ENCODE peak calls at places on chromosomes 11 and 22, in five cellular contexts. Z is endothelial cell; J is AG10803; X is psoas muscle; Y is CD4-positive, alpha-beta T cell. Q is an unnamed sample.

GRCh38 chr11:95877288-95877687 is 46.6 kb downstream of the MTMR2 start:
- DNase-seq in Z (no peak), J (peak; percentile 99), X (no peak), Y (no peak), Q (no peak)

GRCh38 chr11:62883677-62884076 is 3.0 kb downstream of the SLC3A2 start:
- DNase-seq in Z (no peak), J (no peak), X (no peak), Y (no peak), Q (no peak)

GRCh38 chr22:20131593-20131855 is at the start of gene ZDHHC8:
- DNase-seq in Z (peak; percentile 22), J (peak; percentile 21), X (no peak), Y (no peak), Q (no peak)

GRCh38 chr11:95089620-95090542 is at the start of gene ENDOD1:
- DNase-seq in Z (peak; percentile 77), J (peak; percentile 83), X (peak; percentile 92), Y (peak; percentile 76), Q (peak; percentile 70)

GRCh38 chr11:103798029-103798428 is 238.4 kb upstream of the DDI1 start:
- DNase-seq in Z (no peak), J (peak; percentile 94), X (no peak), Y (no peak), Q (no peak)

GRCh38 chr11:78097666-78098385 is 18.2 kb upstream of the NDUFC2 start:
- DNase-seq in Z (no peak), J (no peak), X (no peak), Y (no peak), Q (no peak)

GRCh38 chr22:49967333-49968241 is 7.0 kb downstream of the PIM3 start:
- DNase-seq in Z (peak; percentile 11), J (peak; percentile 10), X (peak; percentile 93), Y (no peak), Q (no peak)

GRCh38 chr11:116692318-116693106 is 80.3 kb downstream of the BUD13 start:
- DNase-seq in Z (no peak), J (no peak), X (no peak), Y (no peak), Q (no peak)

GRCh38 chr22:38697055-38697980 is 3.4 kb downstream of the JOSD1 start:
- DNase-seq in Z (no peak), J (peak; percentile 47), X (no peak), Y (no peak), Q (no peak)

GRCh38 chr22:43923191-43923590 is 414 bp upstream of the PNPLA3 start:
- DNase-seq in Z (no peak), J (no peak), X (no peak), Y (no peak), Q (no peak)

GRCh38 chr22:49793296-49793695 is 34.4 kb downstream of the BRD1 start:
- DNase-seq in Z (no peak), J (no peak), X (no peak), Y (no peak), Q (no peak)

GRCh38 chr11:126768702-126769101 is 231.9 kb downstream of the KIRREL3 start:
- DNase-seq in Z (no peak), J (no peak), X (no peak), Y (no peak), Q (no peak)

GRCh38 chr11:126765196-126765595 is 235.4 kb downstream of the KIRREL3 start:
- DNase-seq in Z (no peak), J (no peak), X (no peak), Y (no peak), Q (no peak)

GRCh38 chr11:126772267-126772666 is 228.3 kb downstream of the KIRREL3 start:
- DNase-seq in Z (no peak), J (no peak), X (no peak), Y (no peak), Q (no peak)

GRCh38 chr11:126764221-126764620 is 236.3 kb downstream of the KIRREL3 start:
- DNase-seq in Z (no peak), J (peak; percentile 29), X (no peak), Y (no peak), Q (no peak)

DNA sequence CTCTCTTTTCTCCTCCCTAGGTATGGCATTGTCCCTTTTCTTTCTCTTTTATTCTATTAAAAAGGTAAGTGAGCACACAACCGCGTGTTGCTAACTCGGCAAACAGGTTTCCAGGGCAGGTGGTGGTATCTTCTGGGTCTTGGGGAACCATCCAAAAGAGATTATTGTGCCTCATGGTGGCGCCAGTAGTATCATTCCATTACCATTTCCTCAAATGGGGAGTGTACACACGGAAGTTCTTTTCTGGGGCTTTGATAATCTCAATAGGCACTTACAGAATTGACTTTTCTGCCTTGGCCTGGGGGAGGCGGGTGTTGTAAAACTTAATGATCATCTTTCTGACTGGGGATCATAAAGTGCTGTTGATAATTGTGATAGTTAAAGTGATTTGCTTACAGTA is 234.1 kb downstream of the KIRREL3 start:
- DNase-seq in Z (no peak), J (no peak), X (no peak), Y (no peak), Q (no peak)
- TF ChIP-seq CTCF in Z (no peak), J (peak; percentile 2), X (no peak), Y (no peak), Q (no peak)

DNA sequence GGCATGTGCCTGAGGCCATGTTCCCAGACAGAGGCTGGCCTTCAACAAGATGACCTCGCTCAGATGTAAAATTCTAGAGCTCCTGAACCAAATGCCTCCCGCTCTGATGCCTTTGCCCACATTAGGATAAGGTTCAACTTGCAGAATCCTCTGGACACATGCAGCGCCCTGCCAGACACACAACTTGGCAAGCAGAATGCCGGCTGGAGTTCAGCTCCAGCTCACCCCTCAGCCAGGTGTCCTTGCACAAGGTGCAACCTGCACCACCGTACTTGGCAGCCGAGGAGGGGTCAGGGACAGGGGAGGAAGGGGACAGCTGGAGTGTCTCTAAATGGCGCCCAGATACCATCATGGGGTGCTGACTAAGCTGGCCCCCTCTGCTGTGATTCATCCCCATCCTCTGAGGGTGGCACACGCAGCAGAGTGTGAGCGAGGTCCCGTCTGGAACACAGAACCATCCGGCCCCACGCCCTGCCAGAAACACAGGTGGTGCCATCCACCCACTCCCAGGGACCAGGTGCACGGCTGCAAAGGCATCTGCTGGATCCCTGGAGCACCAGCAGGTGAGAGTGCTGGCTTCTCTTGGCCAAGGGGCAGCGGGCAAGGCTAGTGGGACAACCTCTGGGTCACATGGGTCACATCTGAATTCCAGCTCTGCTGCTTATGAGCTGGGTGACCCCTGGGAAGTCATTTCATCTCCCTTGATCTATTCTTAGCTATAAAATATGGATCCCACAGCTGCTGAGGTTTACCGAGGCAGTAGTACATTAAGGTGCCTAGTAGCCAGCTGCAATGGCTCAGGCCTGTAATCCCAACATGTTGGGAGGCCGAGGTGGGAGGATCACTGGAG is 12.8 kb downstream of the ZMAT5 start:
- DNase-seq in Z (no peak), J (no peak), X (peak; percentile 66), Y (no peak), Q (no peak)
- TF ChIP-seq CTCF in Z (no peak), J (no peak), X (no peak), Y (no peak), Q (no peak)

GRCh38 chr11:65102142-65103095 is 6.4 kb downstream of the VPS51 start:
- DNase-seq in Z (no peak), J (no peak), X (no peak), Y (no peak), Q (no peak)

GRCh38 chr11:65104628-65105027 is 7.0 kb upstream of the TM7SF2 start:
- DNase-seq in Z (no peak), J (no peak), X (no peak), Y (no peak), Q (no peak)

GRCh38 chr11:65103476-65103875 is 7.5 kb downstream of the VPS51 start:
- DNase-seq in Z (no peak), J (no peak), X (no peak), Y (no peak), Q (no peak)

GRCh38 chr11:65096926-65097325 is 912 bp downstream of the VPS51 start:
- DNase-seq in Z (no peak), J (no peak), X (no peak), Y (no peak), Q (no peak)

DNA sequence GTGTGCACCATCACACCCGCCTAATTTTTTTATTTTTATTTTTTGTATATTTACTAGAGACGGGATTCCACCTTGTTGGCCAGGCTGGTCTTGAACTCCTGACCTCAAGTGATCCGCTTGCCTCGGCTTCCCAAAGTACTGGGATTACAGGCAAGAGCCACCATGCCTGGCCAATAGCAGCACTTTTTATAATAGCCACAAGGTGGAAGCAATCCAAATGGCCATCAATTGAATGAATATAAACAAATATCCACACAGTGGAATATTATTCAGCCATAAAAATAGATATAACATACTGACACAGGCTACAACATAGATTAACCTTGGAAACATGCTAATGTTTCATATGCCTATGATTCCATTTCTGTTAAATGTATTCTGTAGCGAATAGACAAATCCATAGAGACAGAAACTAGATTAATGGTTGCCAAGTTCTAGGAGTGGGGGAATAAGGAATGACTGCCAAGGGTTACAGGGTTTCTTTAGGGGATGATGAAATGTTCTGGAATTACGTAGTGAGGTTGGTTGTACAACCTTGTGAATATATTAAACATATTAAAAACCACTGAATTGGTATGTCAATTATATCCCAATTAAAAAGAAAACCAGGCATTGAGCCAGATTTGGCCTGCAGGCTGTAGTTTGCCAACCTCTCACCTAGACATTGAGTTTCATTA is 4.8 kb downstream of the VPS51 start:
- DNase-seq in Z (no peak), J (no peak), X (no peak), Y (no peak), Q (no peak)
- TF ChIP-seq CTCF in Z (no peak), J (no peak), X (no peak), Y (no peak), Q (peak; percentile 44)

GRCh38 chr11:120744016-120744994 is 232.8 kb downstream of the GRIK4 start:
- DNase-seq in Z (no peak), J (no peak), X (no peak), Y (no peak), Q (no peak)
- TF ChIP-seq CTCF in Z (peak; percentile 38), J (no peak), X (no peak), Y (no peak), Q (peak; percentile 42)

GRCh38 chr22:46512683-46513082 is 24.7 kb downstream of the CELSR1 start:
- DNase-seq in Z (no peak), J (no peak), X (peak; percentile 40), Y (no peak), Q (no peak)
- TF ChIP-seq CTCF in Z (no peak), J (no peak), X (no peak), Y (no peak), Q (no peak)

GRCh38 chr22:29722151-29722550 is 2.3 kb downstream of the CABP7 start:
- DNase-seq in Z (no peak), J (no peak), X (no peak), Y (no peak), Q (no peak)

GRCh38 chr22:29722587-29722986 is 2.8 kb downstream of the CABP7 start:
- DNase-seq in Z (no peak), J (no peak), X (no peak), Y (no peak), Q (no peak)

GRCh38 chr22:29726104-29726503 is 6.3 kb downstream of the CABP7 start:
- DNase-seq in Z (no peak), J (no peak), X (no peak), Y (no peak), Q (no peak)

GRCh38 chr22:29724843-29725242 is 5.0 kb downstream of the CABP7 start:
- DNase-seq in Z (no peak), J (no peak), X (no peak), Y (no peak), Q (no peak)

DNA sequence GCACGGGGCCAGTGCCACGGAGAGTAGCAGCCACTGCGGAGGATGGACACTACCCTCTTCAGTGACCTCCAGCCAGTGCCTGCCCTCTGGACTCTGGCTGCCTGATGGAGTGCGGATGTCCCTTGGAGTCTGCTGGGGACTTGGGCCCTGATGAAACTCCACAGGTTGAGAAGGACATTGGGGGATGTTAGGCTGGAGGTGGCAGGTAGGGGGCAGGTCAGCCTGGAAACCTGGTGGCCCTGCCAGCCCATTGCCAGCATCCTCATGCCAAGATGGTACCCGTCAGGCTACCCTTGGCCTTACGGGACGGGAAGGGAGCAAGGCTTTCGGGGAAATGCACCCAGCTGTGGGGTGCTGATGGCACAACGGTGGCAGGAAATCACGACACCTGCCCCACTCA is 4.0 kb downstream of the CABP7 start:
- DNase-seq in Z (no peak), J (no peak), X (no peak), Y (no peak), Q (no peak)
- TF ChIP-seq CTCF in Z (no peak), J (no peak), X (no peak), Y (no peak), Q (no peak)